ENCODE peak calls at places on chromosomes 1 and 21, in six cellular contexts. A, Z, W, Y, N and X are unnamed samples.

GRCh38 chr21:36691539-36692124 is 7.3 kb upstream of the SIM2 start:
- DNase-seq in N (no peak), Z (no peak), W (no peak), A (no peak), Y (no peak), X (no peak)

GRCh38 chr1:156423422-156424352 is 54.7 kb downstream of the RHBG start:
- DNase-seq in Z (no peak), W (no peak), A (no peak), N (no peak), Y (peak; percentile 60), X (no peak)

GRCh38 chr1:193614817-193615216 is 428.4 kb upstream of the B3GALT2 start:
- DNase-seq in W (peak; percentile 81), Z (no peak), N (no peak), A (peak; percentile 78), Y (no peak), X (peak; percentile 2)

GRCh38 chr1:93353286-93353685 is 7.6 kb downstream of the DR1 start:
- DNase-seq in W (peak; percentile 8), Z (no peak), A (no peak), Y (no peak), N (no peak), X (no peak)

GRCh38 chr21:41509733-41510132 is 1.8 kb upstream of the TMPRSS2 start:
- DNase-seq in N (no peak), Z (no peak), W (no peak), A (no peak), Y (no peak), X (no peak)

GRCh38 chr1:235775461-235775860 is 91.2 kb downstream of the LYST start:
- DNase-seq in Y (no peak), N (no peak), A (no peak), W (no peak), Z (no peak), X (no peak)

GRCh38 chr1:26280333-26281042 is 602 bp downstream of the SH3BGRL3 start:
- DNase-seq in Y (peak; percentile 79), W (peak; percentile 15), N (no peak), A (no peak), Z (peak; percentile 90), X (no peak)

GRCh38 chr1:115179397-115179835 is 90.1 kb upstream of the TSPAN2 start:
- DNase-seq in A (peak; percentile 89), N (peak; percentile 38), Z (peak; percentile 12), Y (peak; percentile 77), W (no peak), X (no peak)

GRCh38 chr1:32208463-32208862 is 426 bp upstream of the DCDC2B start:
- DNase-seq in Y (no peak), W (no peak), Z (no peak), A (no peak), N (no peak), X (no peak)

GRCh38 chr21:39456665-39457064 is 4.9 kb downstream of the SH3BGR start:
- DNase-seq in Z (peak; percentile 11), A (no peak), W (no peak), N (peak; percentile 14), Y (no peak), X (no peak)

GRCh38 chr1:85580046-85580411 is 532 bp upstream of the CCN1 start:
- DNase-seq in Z (no peak), A (peak; percentile 57), W (no peak), N (peak; percentile 76), Y (no peak), X (no peak)

GRCh38 chr1:184748767-184749166 is 5.9 kb downstream of the EDEM3 start:
- DNase-seq in Y (no peak), N (no peak), W (no peak), A (no peak), Z (no peak), X (no peak)

GRCh38 chr1:219621047-219621786 is 8.3 kb upstream of the ZC3H11B start:
- DNase-seq in Z (no peak), W (no peak), Y (no peak), N (peak; percentile 26), A (no peak), X (no peak)

GRCh38 chr21:43361127-43361492 is 65.8 kb downstream of the SIK1 start:
- DNase-seq in Y (no peak), N (no peak), A (no peak), W (no peak), Z (peak; percentile 13), X (no peak)

GRCh38 chr1:54774820-54775498 is 10.6 kb upstream of the PARS2 start:
- DNase-seq in N (peak; percentile 21), Y (peak; percentile 91), W (peak; percentile 44), A (peak; percentile 59), Z (peak; percentile 35), X (no peak)

GRCh38 chr1:64031191-64031590 is 172.2 kb upstream of the UBE2U start:
- DNase-seq in N (no peak), A (no peak), W (no peak), Y (no peak), Z (no peak), X (no peak)

GRCh38 chr1:65432918-65433317 is 12.4 kb downstream of the LEPR start:
- DNase-seq in Z (no peak), W (no peak), Y (no peak), N (no peak), A (no peak), X (no peak)

GRCh38 chr1:25772692-25773245 is 27.2 kb upstream of the SELENON start:
- DNase-seq in N (no peak), W (no peak), A (no peak), Z (no peak), Y (no peak), X (no peak)

GRCh38 chr1:2148691-2149090 is 45.9 kb downstream of the FAAP20 start:
- DNase-seq in Z (peak; percentile 90), A (no peak), N (no peak), Y (no peak), W (peak; percentile 29), X (no peak)

GRCh38 chr1:29519108-29519507 is 282.8 kb downstream of the PTPRU start:
- DNase-seq in A (no peak), Y (no peak), W (no peak), Z (no peak), N (no peak), X (no peak)

GRCh38 chr21:17775431-17776126 is 43.6 kb downstream of the C21orf91 start:
- DNase-seq in Z (no peak), Y (no peak), A (no peak), N (peak; percentile 22), W (no peak), X (peak; percentile 63)

GRCh38 chr1:215835951-215836350 is 268.8 kb downstream of the KCTD3 start:
- DNase-seq in A (no peak), Z (no peak), W (no peak), N (no peak), Y (no peak), X (no peak)

GRCh38 chr21:29084372-29084771 is 10.9 kb upstream of the CCT8 start:
- DNase-seq in W (no peak), Y (no peak), Z (no peak), A (no peak), N (no peak), X (no peak)

GRCh38 chr1:56780832-56781231 is 38.4 kb downstream of the FYB2 start:
- DNase-seq in Y (no peak), A (no peak), Z (no peak), N (no peak), W (no peak), X (no peak)

DNA sequence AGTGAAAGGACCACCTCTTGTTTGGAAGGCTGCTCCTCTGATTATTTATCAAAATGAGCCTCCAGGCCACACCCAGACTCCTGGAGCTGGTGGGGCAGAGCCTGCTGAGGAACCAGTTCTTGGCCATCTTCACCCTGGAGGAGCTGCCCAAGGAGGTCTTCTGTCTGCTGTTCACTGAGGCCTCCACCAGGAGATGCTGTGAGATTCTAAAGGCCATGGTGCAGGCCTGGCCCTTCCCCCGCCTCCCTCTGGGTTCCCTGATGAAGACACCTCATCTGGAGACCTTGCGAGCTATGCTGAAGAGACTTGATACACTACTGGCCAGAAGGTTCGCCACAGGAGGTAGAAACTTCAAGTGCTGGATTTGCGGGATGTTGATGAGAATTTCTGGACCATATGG is 61.7 kb upstream of the GJA8 start:
- DNase-seq in W (peak; percentile 11), N (no peak), Y (peak; percentile 41), Z (peak; percentile 19), A (peak; percentile 32), X (no peak)
- TF ChIP-seq MYC in W (no peak), N (no peak), Y (no peak), Z (no peak), A (no peak), X (no peak)

GRCh38 chr1:162629651-162630050 is 2.6 kb upstream of the DDR2 start:
- DNase-seq in Z (no peak), W (peak; percentile 86), N (no peak), Y (no peak), A (no peak), X (no peak)
- TF ChIP-seq MYC in Z (no peak), W (no peak), N (no peak), Y (no peak), A (no peak), X (no peak)

DNA sequence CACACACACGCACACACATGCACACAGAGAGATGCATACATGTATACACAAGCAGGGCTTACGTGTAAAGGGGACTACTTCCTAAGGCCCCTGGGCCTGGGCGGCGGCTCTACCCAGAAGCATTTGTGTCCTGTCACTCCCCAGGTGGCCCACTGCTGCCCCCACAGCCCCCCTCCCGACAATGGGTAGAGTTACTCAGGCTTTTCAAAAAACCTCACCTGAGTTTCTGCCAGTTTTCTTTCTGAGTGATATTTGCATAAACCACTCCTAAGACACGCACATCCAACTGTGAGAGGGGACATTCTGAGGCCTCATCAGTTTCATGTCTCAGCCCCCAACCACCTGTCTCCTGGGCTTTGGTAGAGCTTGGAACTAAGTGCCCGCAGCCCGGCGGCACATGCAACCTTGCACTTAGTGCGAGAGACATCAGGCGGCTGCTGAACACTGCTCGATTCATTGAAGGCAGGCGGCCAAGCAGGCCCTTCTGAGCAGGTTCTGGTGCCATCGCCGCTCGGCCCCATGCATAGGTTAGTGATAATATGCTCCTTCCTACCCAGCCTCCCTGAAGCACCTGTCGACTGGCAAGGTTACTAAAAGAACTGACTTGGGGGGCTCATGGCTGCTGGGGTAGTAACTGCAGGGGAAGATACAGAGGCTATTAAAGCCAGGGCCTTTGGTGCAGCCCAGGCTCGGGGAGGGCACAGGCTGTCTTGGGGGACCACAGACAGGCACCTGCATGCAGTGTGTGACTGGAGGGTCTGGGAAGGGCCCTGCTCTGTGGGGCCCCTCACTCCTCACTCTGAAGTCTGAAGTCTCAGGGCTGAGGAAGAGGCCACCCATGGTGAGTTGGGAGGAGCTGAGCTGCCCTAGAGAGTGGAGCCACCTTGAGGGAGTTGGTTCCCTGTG is 364.2 kb upstream of the VAMP3 start:
- DNase-seq in W (no peak), A (no peak), Z (no peak), Y (no peak), N (no peak), X (peak; percentile 56)
- TF ChIP-seq MYC in W (no peak), A (no peak), Z (no peak), Y (no peak), N (no peak), X (no peak)

DNA sequence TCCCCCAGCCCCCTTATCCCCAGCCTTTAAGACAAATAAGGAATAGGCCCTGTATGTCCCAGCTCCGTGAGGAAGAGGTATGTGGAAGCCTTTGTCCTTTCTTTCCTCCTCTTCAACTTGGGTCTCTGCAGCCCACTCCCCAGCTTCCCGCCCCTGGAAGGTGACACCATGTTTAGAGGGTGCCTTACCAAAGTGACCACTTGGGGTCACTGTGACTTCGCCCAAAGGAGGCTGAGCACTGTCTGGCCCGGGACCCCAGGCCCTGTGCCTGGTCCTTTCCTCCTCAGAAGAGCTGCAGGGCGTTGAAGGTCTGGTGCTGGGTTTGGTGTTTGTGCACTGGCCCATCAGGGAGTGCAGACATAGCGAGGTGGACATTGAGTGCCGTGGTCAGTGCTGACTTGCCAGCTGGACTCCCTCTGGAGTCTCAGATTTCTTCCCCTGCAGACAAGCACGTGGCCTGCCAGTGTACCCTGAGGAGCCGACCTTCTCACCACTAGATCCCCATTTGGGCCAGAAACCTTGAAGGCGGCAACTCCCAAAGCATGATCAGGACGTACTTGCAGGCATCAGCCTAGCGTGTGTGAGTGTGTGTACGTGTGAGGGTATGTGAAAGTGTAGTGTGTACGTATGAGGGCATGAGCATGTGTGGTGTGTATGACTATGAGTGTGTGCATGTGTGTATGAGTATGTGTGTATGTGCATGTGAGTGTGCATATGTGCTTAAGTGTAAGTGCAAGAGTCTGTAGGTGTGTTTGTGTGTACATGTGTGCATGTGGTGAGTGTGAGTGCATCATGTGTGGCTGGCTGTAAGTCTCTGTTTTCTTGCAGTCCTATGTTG is 181.4 kb upstream of the KIAA0040 start:
- DNase-seq in A (peak; percentile 12), N (peak; percentile 16), W (peak; percentile 38), Y (peak; percentile 80), Z (peak; percentile 51), X (no peak)
- TF ChIP-seq MYC in A (no peak), N (no peak), W (no peak), Y (no peak), Z (no peak), X (no peak)